ENCODE peak calls at places on chromosome 4, in four cellular contexts. One of them, this sample, is unnamed.

GRCh38 chr4:42104521-42104920 is 47.9 kb downstream of the BEND4 start:
- DNase-seq in uterus: no peak
- DNase-seq in choroid plexus epithelial cell: peak
- DNase-seq in heart left ventricle: no peak
- DNase-seq in this sample: no peak

GRCh38 chr4:155745984-155746383 is 12.8 kb upstream of the GUCY1B1 start:
- DNase-seq in uterus: no peak
- DNase-seq in choroid plexus epithelial cell: peak
- DNase-seq in heart left ventricle: no peak
- DNase-seq in this sample: no peak

GRCh38 chr4:145154573-145154972 is 25.8 kb downstream of the OTUD4 start:
- DNase-seq in uterus: no peak
- DNase-seq in choroid plexus epithelial cell: peak
- DNase-seq in heart left ventricle: no peak
- DNase-seq in this sample: no peak

GRCh38 chr4:41396214-41396613 is 139.5 kb downstream of the UCHL1 start:
- DNase-seq in uterus: no peak
- DNase-seq in choroid plexus epithelial cell: no peak
- DNase-seq in heart left ventricle: no peak
- DNase-seq in this sample: no peak

GRCh38 chr4:78057135-78057599 is at the start of gene FRAS1:
- DNase-seq in uterus: peak
- DNase-seq in choroid plexus epithelial cell: peak
- DNase-seq in heart left ventricle: no peak
- DNase-seq in this sample: peak

GRCh38 chr4:40579983-40580382 is 49.7 kb downstream of the RBM47 start:
- DNase-seq in uterus: no peak
- DNase-seq in choroid plexus epithelial cell: no peak
- DNase-seq in heart left ventricle: no peak
- DNase-seq in this sample: no peak

GRCh38 chr4:148056879-148057278 is 325.0 kb downstream of the ARHGAP10 start:
- DNase-seq in uterus: no peak
- DNase-seq in choroid plexus epithelial cell: peak
- DNase-seq in heart left ventricle: no peak
- DNase-seq in this sample: peak

GRCh38 chr4:187602339-187603092 is 393.1 kb upstream of the ZFP42 start:
- DNase-seq in uterus: no peak
- DNase-seq in choroid plexus epithelial cell: peak
- DNase-seq in heart left ventricle: no peak
- DNase-seq in this sample: no peak

GRCh38 chr4:77821775-77822174 is 2.6 kb upstream of the CNOT6L start:
- DNase-seq in uterus: no peak
- DNase-seq in choroid plexus epithelial cell: no peak
- DNase-seq in heart left ventricle: no peak
- DNase-seq in this sample: no peak

GRCh38 chr4:1327526-1328266 is 19.3 kb upstream of the UVSSA start:
- DNase-seq in uterus: no peak
- DNase-seq in choroid plexus epithelial cell: no peak
- DNase-seq in heart left ventricle: peak
- DNase-seq in this sample: no peak

GRCh38 chr4:82753725-82754410 is 44.7 kb downstream of the SCD5 start:
- DNase-seq in uterus: no peak
- DNase-seq in choroid plexus epithelial cell: no peak
- DNase-seq in heart left ventricle: no peak
- DNase-seq in this sample: peak

GRCh38 chr4:181858746-181859145 is 384.5 kb upstream of the TENM3 start:
- DNase-seq in uterus: no peak
- DNase-seq in choroid plexus epithelial cell: no peak
- DNase-seq in heart left ventricle: no peak
- DNase-seq in this sample: no peak

GRCh38 chr4:155692990-155693659 is 26.5 kb downstream of the GUCY1A1 start:
- DNase-seq in uterus: no peak
- DNase-seq in choroid plexus epithelial cell: no peak
- DNase-seq in heart left ventricle: no peak
- DNase-seq in this sample: no peak

GRCh38 chr4:76488905-76489798 is 54.1 kb downstream of the SHROOM3 start:
- DNase-seq in uterus: no peak
- DNase-seq in choroid plexus epithelial cell: peak
- DNase-seq in heart left ventricle: no peak
- DNase-seq in this sample: no peak

GRCh38 chr4:19285146-19285545 is 966.6 kb upstream of the SLIT2 start:
- DNase-seq in uterus: no peak
- DNase-seq in choroid plexus epithelial cell: peak
- DNase-seq in heart left ventricle: no peak
- DNase-seq in this sample: no peak

GRCh38 chr4:48178931-48179330 is 44.9 kb upstream of the TXK start:
- DNase-seq in uterus: no peak
- DNase-seq in choroid plexus epithelial cell: no peak
- DNase-seq in heart left ventricle: no peak
- DNase-seq in this sample: no peak

GRCh38 chr4:102598759-102599379 is 97.7 kb downstream of the NFKB1 start:
- DNase-seq in uterus: no peak
- DNase-seq in choroid plexus epithelial cell: peak
- DNase-seq in heart left ventricle: no peak
- DNase-seq in this sample: no peak

GRCh38 chr4:19941434-19941833 is 310.3 kb upstream of the SLIT2 start:
- DNase-seq in uterus: no peak
- DNase-seq in choroid plexus epithelial cell: no peak
- DNase-seq in heart left ventricle: no peak
- DNase-seq in this sample: no peak

GRCh38 chr4:32226201-32226600 is 1506.0 kb downstream of the PCDH7 start:
- DNase-seq in uterus: no peak
- DNase-seq in choroid plexus epithelial cell: peak
- DNase-seq in heart left ventricle: no peak
- DNase-seq in this sample: no peak

GRCh38 chr4:149291463-149291862 is 524.2 kb downstream of the IQCM start:
- DNase-seq in uterus: no peak
- DNase-seq in choroid plexus epithelial cell: peak
- DNase-seq in heart left ventricle: peak
- DNase-seq in this sample: peak

GRCh38 chr4:166174717-166175510 is 301.9 kb downstream of the TLL1 start:
- DNase-seq in uterus: no peak
- DNase-seq in choroid plexus epithelial cell: peak
- DNase-seq in heart left ventricle: no peak
- DNase-seq in this sample: no peak

GRCh38 chr4:147546341-147546740 is 65.4 kb downstream of the EDNRA start:
- DNase-seq in uterus: no peak
- DNase-seq in choroid plexus epithelial cell: peak
- DNase-seq in heart left ventricle: no peak
- DNase-seq in this sample: no peak

GRCh38 chr4:16026155-16026761 is 57.6 kb downstream of the PROM1 start:
- DNase-seq in uterus: peak
- DNase-seq in choroid plexus epithelial cell: peak
- DNase-seq in heart left ventricle: no peak
- DNase-seq in this sample: peak

GRCh38 chr4:82044141-82044993 is 329.4 kb downstream of the HNRNPD start:
- DNase-seq in uterus: peak
- DNase-seq in choroid plexus epithelial cell: peak
- DNase-seq in heart left ventricle: peak
- DNase-seq in this sample: peak

GRCh38 chr4:66777097-66777496 is 768.2 kb downstream of the CENPC start:
- DNase-seq in uterus: no peak
- DNase-seq in choroid plexus epithelial cell: no peak
- DNase-seq in heart left ventricle: no peak
- DNase-seq in this sample: no peak
- TF ChIP-seq CTCF in uterus: no peak
- TF ChIP-seq CTCF in choroid plexus epithelial cell: no peak
- TF ChIP-seq CTCF in heart left ventricle: no peak
- TF ChIP-seq CTCF in this sample: no peak

GRCh38 chr4:127400736-127401346 is 231.9 kb upstream of the INTU start:
- DNase-seq in uterus: peak
- DNase-seq in choroid plexus epithelial cell: peak
- DNase-seq in heart left ventricle: no peak
- DNase-seq in this sample: peak
- TF ChIP-seq CTCF in uterus: peak
- TF ChIP-seq CTCF in choroid plexus epithelial cell: peak
- TF ChIP-seq CTCF in heart left ventricle: peak
- TF ChIP-seq CTCF in this sample: peak

DNA sequence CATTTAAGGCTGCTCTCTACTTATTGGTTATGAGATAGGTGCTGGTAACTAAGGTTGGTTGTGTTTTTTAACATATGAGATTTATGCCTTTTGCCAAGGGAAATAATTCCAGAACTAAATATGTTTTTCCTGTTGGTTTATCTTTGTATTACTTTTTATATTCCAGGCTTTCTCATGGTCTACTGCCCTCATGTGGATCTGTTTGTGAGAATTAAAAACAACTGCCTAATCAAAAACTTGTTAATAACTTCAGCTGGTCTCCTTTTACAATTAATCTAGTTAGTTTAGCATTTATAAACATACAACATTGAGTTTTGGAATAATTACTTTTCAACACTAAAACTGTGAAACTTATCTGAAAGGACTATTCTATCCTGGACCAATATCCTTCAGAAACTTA is 1208.3 kb downstream of the ADGRL3 start:
- DNase-seq in uterus: no peak
- DNase-seq in choroid plexus epithelial cell: peak
- DNase-seq in heart left ventricle: no peak
- DNase-seq in this sample: no peak
- TF ChIP-seq CTCF in uterus: no peak
- TF ChIP-seq CTCF in choroid plexus epithelial cell: peak
- TF ChIP-seq CTCF in heart left ventricle: peak
- TF ChIP-seq CTCF in this sample: no peak

GRCh38 chr4:21514022-21514421 is 434.6 kb downstream of the KCNIP4 start:
- DNase-seq in uterus: no peak
- DNase-seq in choroid plexus epithelial cell: no peak
- DNase-seq in heart left ventricle: no peak
- DNase-seq in this sample: no peak

GRCh38 chr4:21507439-21507838 is 441.1 kb downstream of the KCNIP4 start:
- DNase-seq in uterus: no peak
- DNase-seq in choroid plexus epithelial cell: peak
- DNase-seq in heart left ventricle: no peak
- DNase-seq in this sample: no peak

GRCh38 chr4:21517460-21517859 is 431.1 kb downstream of the KCNIP4 start:
- DNase-seq in uterus: no peak
- DNase-seq in choroid plexus epithelial cell: no peak
- DNase-seq in heart left ventricle: no peak
- DNase-seq in this sample: no peak

DNA sequence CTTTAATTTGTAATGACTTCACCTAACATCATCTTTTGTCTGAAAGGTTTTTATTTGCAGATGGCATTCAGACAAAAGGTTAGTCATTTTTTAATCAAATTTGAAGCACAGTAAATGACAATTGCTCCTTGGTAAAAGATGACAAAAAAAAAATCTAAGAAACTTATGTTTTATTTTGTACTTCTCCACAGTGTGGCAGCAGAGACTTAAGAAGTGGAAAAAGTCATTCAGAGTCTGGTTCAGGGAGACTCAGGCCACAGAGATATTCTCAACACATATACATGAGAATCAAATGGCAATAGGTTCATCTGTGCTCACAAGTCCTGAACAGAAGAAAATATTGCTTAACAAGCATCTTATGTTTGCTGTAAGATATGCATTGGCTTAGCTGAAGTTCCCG is 436.2 kb downstream of the KCNIP4 start:
- DNase-seq in uterus: no peak
- DNase-seq in choroid plexus epithelial cell: peak
- DNase-seq in heart left ventricle: no peak
- DNase-seq in this sample: no peak
- TF ChIP-seq CTCF in uterus: peak
- TF ChIP-seq CTCF in choroid plexus epithelial cell: peak
- TF ChIP-seq CTCF in heart left ventricle: no peak
- TF ChIP-seq CTCF in this sample: peak

DNA sequence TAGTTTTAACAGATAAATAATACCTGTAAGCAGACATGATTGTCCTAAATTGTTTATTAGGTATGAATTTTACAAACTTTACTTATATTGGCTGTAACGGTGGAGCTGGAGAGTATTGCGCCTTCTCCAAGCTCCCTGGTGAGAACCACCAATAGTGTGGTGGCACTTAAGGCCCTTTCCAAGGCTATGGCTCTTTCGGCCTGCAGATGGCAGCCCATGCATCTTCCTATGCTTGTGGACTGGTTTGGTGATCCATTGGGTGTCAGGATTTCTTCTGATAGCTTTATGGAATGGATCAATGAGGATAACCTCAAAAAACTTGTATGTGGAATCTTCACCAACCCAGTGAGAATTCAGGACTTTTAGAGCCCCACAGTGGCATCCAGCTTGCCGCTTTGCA is 7.8 kb downstream of the LARP1B start:
- DNase-seq in uterus: no peak
- DNase-seq in choroid plexus epithelial cell: peak
- DNase-seq in heart left ventricle: no peak
- DNase-seq in this sample: no peak
- TF ChIP-seq CTCF in uterus: no peak
- TF ChIP-seq CTCF in choroid plexus epithelial cell: peak
- TF ChIP-seq CTCF in heart left ventricle: no peak
- TF ChIP-seq CTCF in this sample: peak

GRCh38 chr4:143581331-143581961 is 67.9 kb downstream of the SMARCA5 start:
- DNase-seq in uterus: no peak
- DNase-seq in choroid plexus epithelial cell: no peak
- DNase-seq in heart left ventricle: peak
- DNase-seq in this sample: no peak

GRCh38 chr4:143586080-143586479 is 72.6 kb downstream of the SMARCA5 start:
- DNase-seq in uterus: no peak
- DNase-seq in choroid plexus epithelial cell: peak
- DNase-seq in heart left ventricle: no peak
- DNase-seq in this sample: no peak

GRCh38 chr4:143587703-143588102 is 74.2 kb downstream of the SMARCA5 start:
- DNase-seq in uterus: no peak
- DNase-seq in choroid plexus epithelial cell: peak
- DNase-seq in heart left ventricle: no peak
- DNase-seq in this sample: no peak

DNA sequence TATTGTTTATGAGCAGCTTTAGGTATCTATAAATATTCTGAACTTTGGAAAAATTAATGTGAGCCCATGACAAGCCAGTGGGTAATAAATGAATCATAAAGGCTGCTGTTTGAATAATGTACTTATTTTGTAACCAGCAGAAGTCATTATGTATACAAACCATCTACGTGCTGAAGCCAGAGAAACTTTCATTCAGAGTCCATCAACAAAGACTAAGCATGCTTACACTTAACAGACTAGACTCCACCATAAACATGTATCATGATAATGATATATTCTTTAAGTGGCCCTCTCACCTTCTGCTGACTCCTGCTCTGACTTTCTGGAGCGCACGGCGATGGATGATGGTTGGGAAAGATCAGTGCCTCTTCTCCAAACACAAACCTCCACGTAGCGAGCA is 72.0 kb downstream of the SMARCA5 start:
- DNase-seq in uterus: no peak
- DNase-seq in choroid plexus epithelial cell: no peak
- DNase-seq in heart left ventricle: no peak
- DNase-seq in this sample: no peak
- TF ChIP-seq CTCF in uterus: no peak
- TF ChIP-seq CTCF in choroid plexus epithelial cell: no peak
- TF ChIP-seq CTCF in heart left ventricle: no peak
- TF ChIP-seq CTCF in this sample: no peak

GRCh38 chr4:73523126-73523525 is 41.6 kb downstream of the AFM start:
- DNase-seq in uterus: no peak
- DNase-seq in choroid plexus epithelial cell: no peak
- DNase-seq in heart left ventricle: no peak
- DNase-seq in this sample: no peak
- TF ChIP-seq CTCF in uterus: no peak
- TF ChIP-seq CTCF in choroid plexus epithelial cell: no peak
- TF ChIP-seq CTCF in heart left ventricle: no peak
- TF ChIP-seq CTCF in this sample: no peak